ENCODE peak calls at places on chromosomes 2 and 18, in six cellular contexts. M, L, Q, F, R and P are unnamed samples.

GRCh38 chr18:72652990-72653593 is 109.0 kb upstream of the CBLN2 start:
- DNase-seq in M (peak), L (peak), Q (no peak), F (no peak), R (peak), P (peak)

GRCh38 chr2:215796160-215796559 is 217.2 kb downstream of the MREG start:
- DNase-seq in M (no peak), L (no peak), Q (no peak), F (no peak), R (no peak), P (no peak)

GRCh38 chr2:105732096-105732495 is 12.6 kb upstream of the NCK2 start:
- DNase-seq in M (no peak), L (no peak), Q (no peak), F (no peak), R (no peak), P (no peak)

GRCh38 chr18:5510109-5510846 is 33.5 kb downstream of the EPB41L3 start:
- DNase-seq in M (no peak), L (no peak), Q (no peak), F (no peak), R (no peak), P (no peak)

GRCh38 chr2:208252766-208253492 is 1.9 kb downstream of the IDH1 start:
- DNase-seq in M (no peak), L (no peak), Q (no peak), F (no peak), R (no peak), P (peak)

GRCh38 chr2:8954990-8955389 is 48.5 kb downstream of the MBOAT2 start:
- DNase-seq in M (no peak), L (no peak), Q (no peak), F (no peak), R (no peak), P (no peak)

GRCh38 chr2:127174977-127175376 is 45.1 kb downstream of the CYP27C1 start:
- DNase-seq in M (no peak), L (no peak), Q (no peak), F (no peak), R (peak), P (no peak)

GRCh38 chr2:72998234-72998651 is 73.3 kb downstream of the SFXN5 start:
- DNase-seq in M (no peak), L (no peak), Q (no peak), F (no peak), R (peak), P (no peak)

GRCh38 chr2:186325827-186326535 is 160.1 kb upstream of the ZC3H15 start:
- DNase-seq in M (no peak), L (no peak), Q (no peak), F (no peak), R (peak), P (no peak)

GRCh38 chr2:178829981-178830380 is 22.8 kb upstream of the TTN start:
- DNase-seq in M (no peak), L (no peak), Q (no peak), F (no peak), R (no peak), P (no peak)

GRCh38 chr2:226478121-226478809 is 321.4 kb downstream of the IRS1 start:
- DNase-seq in M (no peak), L (peak), Q (no peak), F (peak), R (peak), P (peak)

GRCh38 chr2:115163572-115163971 is 721.1 kb downstream of the DPP10 start:
- DNase-seq in M (no peak), L (no peak), Q (no peak), F (no peak), R (peak), P (no peak)

GRCh38 chr2:241111443-241111810 is 9.3 kb upstream of the MTERF4 start:
- DNase-seq in M (no peak), L (no peak), Q (no peak), F (no peak), R (no peak), P (no peak)

GRCh38 chr2:112636605-112637288 is 9.0 kb upstream of the SLC20A1 start:
- DNase-seq in M (no peak), L (no peak), Q (no peak), F (no peak), R (no peak), P (no peak)

GRCh38 chr2:191976436-191976835 is 129.5 kb upstream of the CAVIN2 start:
- DNase-seq in M (no peak), L (no peak), Q (no peak), F (no peak), R (no peak), P (no peak)

GRCh38 chr18:70423988-70424387 is 135.1 kb downstream of the SOCS6 start:
- DNase-seq in M (no peak), L (peak), Q (no peak), F (no peak), R (no peak), P (no peak)

GRCh38 chr2:37615808-37616673 is 55.4 kb downstream of the CDC42EP3 start:
- DNase-seq in M (no peak), L (no peak), Q (peak), F (no peak), R (no peak), P (no peak)

GRCh38 chr18:55048892-55049291 is 89.6 kb upstream of the CCDC68 start:
- DNase-seq in M (no peak), L (no peak), Q (no peak), F (no peak), R (no peak), P (no peak)

GRCh38 chr2:222915092-222915957 is 54.5 kb downstream of the ACSL3 start:
- DNase-seq in M (no peak), L (no peak), Q (no peak), F (no peak), R (peak), P (no peak)

GRCh38 chr2:28366496-28367282 is 26.0 kb upstream of the FOSL2 start:
- DNase-seq in M (no peak), L (no peak), Q (no peak), F (no peak), R (peak), P (no peak)

GRCh38 chr18:23244431-23244830 is 109.1 kb downstream of the CABLES1 start:
- DNase-seq in M (peak), L (peak), Q (no peak), F (no peak), R (no peak), P (no peak)

GRCh38 chr2:241546771-241547498 is 11.6 kb upstream of the BOK start:
- DNase-seq in M (no peak), L (peak), Q (no peak), F (no peak), R (peak), P (peak)

GRCh38 chr2:190984595-190984994 is 29.4 kb downstream of the STAT1 start:
- DNase-seq in M (no peak), L (no peak), Q (no peak), F (no peak), R (no peak), P (no peak)